ENCODE peak calls at places on chromosomes 16 and 17, in seven cellular contexts. One of them, this sample, is unnamed.

GRCh38 chr16:69567031-69567680 is 1.4 kb downstream of the NFAT5 start:
- DNase-seq in IMR-90: peak; percentile 33
- DNase-seq in stomach: no peak
- DNase-seq in sigmoid colon: no peak
- DNase-seq in upper lobe of left lung: no peak
- DNase-seq in ovary: no peak
- DNase-seq in lower leg skin: no peak
- DNase-seq in this sample: no peak

GRCh38 chr17:56699186-56699895 is 105.8 kb downstream of the NOG start:
- DNase-seq in IMR-90: peak; percentile 99
- DNase-seq in stomach: peak; percentile 32
- DNase-seq in sigmoid colon: peak; percentile 80
- DNase-seq in upper lobe of left lung: peak; percentile 85
- DNase-seq in ovary: no peak
- DNase-seq in lower leg skin: peak; percentile 48
- DNase-seq in this sample: no peak

GRCh38 chr16:89621698-89622409 is 8.4 kb downstream of the DPEP1 start:
- DNase-seq in IMR-90: no peak
- DNase-seq in stomach: no peak
- DNase-seq in sigmoid colon: no peak
- DNase-seq in upper lobe of left lung: no peak
- DNase-seq in ovary: no peak
- DNase-seq in lower leg skin: no peak
- DNase-seq in this sample: no peak

GRCh38 chr16:12685806-12686205 is 117.9 kb downstream of the CPPED1 start:
- DNase-seq in IMR-90: no peak
- DNase-seq in stomach: no peak
- DNase-seq in sigmoid colon: no peak
- DNase-seq in upper lobe of left lung: no peak
- DNase-seq in ovary: no peak
- DNase-seq in lower leg skin: no peak
- DNase-seq in this sample: no peak

GRCh38 chr16:8550728-8551387 is 39.5 kb downstream of the TMEM114 start:
- DNase-seq in IMR-90: no peak
- DNase-seq in stomach: peak; percentile 10
- DNase-seq in sigmoid colon: no peak
- DNase-seq in upper lobe of left lung: no peak
- DNase-seq in ovary: no peak
- DNase-seq in lower leg skin: no peak
- DNase-seq in this sample: no peak

GRCh38 chr17:83109793-83110645 is 30.6 kb downstream of the METRNL start:
- DNase-seq in IMR-90: peak; percentile 97
- DNase-seq in stomach: peak; percentile 89
- DNase-seq in sigmoid colon: peak; percentile 96
- DNase-seq in upper lobe of left lung: peak; percentile 90
- DNase-seq in ovary: peak; percentile 77
- DNase-seq in lower leg skin: peak; percentile 89
- DNase-seq in this sample: no peak

GRCh38 chr16:24930440-24930839 is 84.7 kb downstream of the SLC5A11 start:
- DNase-seq in IMR-90: no peak
- DNase-seq in stomach: no peak
- DNase-seq in sigmoid colon: no peak
- DNase-seq in upper lobe of left lung: no peak
- DNase-seq in ovary: no peak
- DNase-seq in lower leg skin: no peak
- DNase-seq in this sample: no peak

GRCh38 chr17:42670199-42670924 is 6.4 kb downstream of the PLEKHH3 start:
- DNase-seq in IMR-90: no peak
- DNase-seq in stomach: no peak
- DNase-seq in sigmoid colon: no peak
- DNase-seq in upper lobe of left lung: peak; percentile 90
- DNase-seq in ovary: no peak
- DNase-seq in lower leg skin: no peak
- DNase-seq in this sample: peak; percentile 78

GRCh38 chr17:81690066-81690465 is 6.3 kb downstream of the HGS start:
- DNase-seq in IMR-90: no peak
- DNase-seq in stomach: no peak
- DNase-seq in sigmoid colon: no peak
- DNase-seq in upper lobe of left lung: no peak
- DNase-seq in ovary: no peak
- DNase-seq in lower leg skin: no peak
- DNase-seq in this sample: no peak

GRCh38 chr17:82114872-82115271 is 16.8 kb upstream of the FASN start:
- DNase-seq in IMR-90: no peak
- DNase-seq in stomach: no peak
- DNase-seq in sigmoid colon: no peak
- DNase-seq in upper lobe of left lung: no peak
- DNase-seq in ovary: no peak
- DNase-seq in lower leg skin: no peak
- DNase-seq in this sample: no peak

GRCh38 chr17:48814504-48814903 is 2.5 kb downstream of the TTLL6 start:
- DNase-seq in IMR-90: peak; percentile 37
- DNase-seq in stomach: peak; percentile 61
- DNase-seq in sigmoid colon: no peak
- DNase-seq in upper lobe of left lung: no peak
- DNase-seq in ovary: peak; percentile 50
- DNase-seq in lower leg skin: no peak
- DNase-seq in this sample: peak; percentile 56

GRCh38 chr16:48426244-48427135 is 41.3 kb upstream of the SIAH1 start:
- DNase-seq in IMR-90: peak; percentile 32
- DNase-seq in stomach: no peak
- DNase-seq in sigmoid colon: no peak
- DNase-seq in upper lobe of left lung: no peak
- DNase-seq in ovary: no peak
- DNase-seq in lower leg skin: no peak
- DNase-seq in this sample: no peak

GRCh38 chr16:84851192-84852127 is 31.7 kb downstream of the CRISPLD2 start:
- DNase-seq in IMR-90: peak; percentile 98
- DNase-seq in stomach: peak; percentile 37
- DNase-seq in sigmoid colon: no peak
- DNase-seq in upper lobe of left lung: peak; percentile 85
- DNase-seq in ovary: no peak
- DNase-seq in lower leg skin: no peak
- DNase-seq in this sample: no peak

DNA sequence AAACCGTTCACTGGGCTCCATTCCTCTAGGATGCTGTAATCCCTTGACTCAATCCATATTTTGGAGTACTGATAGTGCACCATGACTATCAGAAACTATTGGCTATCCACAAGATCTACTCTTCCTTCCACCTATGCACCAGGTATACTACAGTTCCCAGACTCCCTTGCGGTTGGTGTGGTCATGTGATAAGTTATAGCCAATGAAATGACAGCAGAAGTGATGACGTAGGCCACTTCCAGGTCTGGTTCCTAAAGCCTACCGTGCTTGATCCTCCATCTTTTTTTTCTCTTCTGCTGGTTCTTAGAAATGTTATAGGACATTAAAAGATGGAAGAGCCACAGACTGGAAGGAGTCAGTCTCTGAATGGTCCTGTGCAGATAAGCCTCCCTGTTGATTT is 278.8 kb upstream of the C16orf82 start:
- DNase-seq in IMR-90: no peak
- DNase-seq in stomach: no peak
- DNase-seq in sigmoid colon: no peak
- DNase-seq in upper lobe of left lung: no peak
- DNase-seq in ovary: no peak
- DNase-seq in lower leg skin: no peak
- DNase-seq in this sample: no peak
- TF ChIP-seq POLR2A in IMR-90: no peak
- TF ChIP-seq POLR2A in stomach: no peak
- TF ChIP-seq POLR2A in sigmoid colon: no peak
- TF ChIP-seq POLR2A in upper lobe of left lung: no peak
- TF ChIP-seq POLR2A in ovary: no peak
- TF ChIP-seq POLR2A in lower leg skin: no peak
- TF ChIP-seq POLR2A in this sample: no peak

DNA sequence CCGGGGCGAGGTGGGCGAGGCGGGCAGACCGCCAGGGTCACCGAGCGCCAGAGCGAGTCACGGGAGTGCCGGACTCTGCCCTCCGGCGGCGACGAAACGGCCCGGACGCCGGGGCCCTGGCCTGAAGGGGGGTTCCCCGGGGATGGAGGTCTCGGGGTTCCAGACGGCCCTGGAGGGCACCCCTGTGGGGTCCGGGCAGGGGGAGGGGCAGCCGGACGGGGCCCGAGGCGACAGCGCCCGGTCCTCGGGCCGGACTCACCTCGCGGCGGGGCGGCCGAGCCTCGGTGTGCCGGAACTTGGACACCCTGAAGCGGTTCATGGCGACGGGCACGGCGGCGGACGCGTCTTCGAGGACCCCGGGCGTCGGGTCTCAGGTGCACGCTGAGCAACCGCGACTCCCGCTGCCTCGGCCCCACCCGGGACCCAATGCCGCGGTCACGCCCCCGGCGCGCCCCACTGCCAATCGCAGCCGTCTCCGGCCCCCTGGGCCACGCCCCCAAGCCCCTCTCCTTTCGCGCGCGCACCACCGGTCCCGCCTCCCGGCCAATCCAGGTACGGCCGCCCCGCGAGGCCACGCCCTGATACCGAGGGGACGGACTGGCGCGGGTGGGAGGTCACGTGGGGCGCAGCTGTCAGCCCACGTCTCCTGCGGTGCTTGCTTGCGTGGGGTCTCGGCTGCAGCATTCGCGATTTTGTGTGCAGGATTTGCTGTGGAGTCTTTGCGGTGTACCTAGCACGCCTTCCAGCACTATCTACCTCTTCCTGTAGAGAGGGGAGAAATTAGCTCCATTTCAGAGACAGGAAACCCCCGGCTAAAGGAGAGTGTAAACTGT is at the start of gene CORO7:
- DNase-seq in IMR-90: peak; percentile 76
- DNase-seq in stomach: peak; percentile 98
- DNase-seq in sigmoid colon: peak; percentile 98
- DNase-seq in upper lobe of left lung: peak; percentile 100
- DNase-seq in ovary: peak; percentile 94
- DNase-seq in lower leg skin: peak; percentile 95
- DNase-seq in this sample: peak; percentile 93
- TF ChIP-seq POLR2A in IMR-90: peak; percentile 61
- TF ChIP-seq POLR2A in stomach: peak; percentile 42
- TF ChIP-seq POLR2A in sigmoid colon: no peak
- TF ChIP-seq POLR2A in upper lobe of left lung: peak; percentile 67
- TF ChIP-seq POLR2A in ovary: peak; percentile 43
- TF ChIP-seq POLR2A in lower leg skin: no peak
- TF ChIP-seq POLR2A in this sample: peak; percentile 56

GRCh38 chr16:11255737-11256656 is at the start of gene SOCS1:
- DNase-seq in IMR-90: peak; percentile 84
- DNase-seq in stomach: peak; percentile 89
- DNase-seq in sigmoid colon: peak; percentile 92
- DNase-seq in upper lobe of left lung: peak; percentile 98
- DNase-seq in ovary: peak; percentile 88
- DNase-seq in lower leg skin: peak; percentile 80
- DNase-seq in this sample: peak; percentile 88
- TF ChIP-seq POLR2A in IMR-90: peak; percentile 99
- TF ChIP-seq POLR2A in stomach: no peak
- TF ChIP-seq POLR2A in sigmoid colon: peak; percentile 52
- TF ChIP-seq POLR2A in upper lobe of left lung: peak; percentile 96
- TF ChIP-seq POLR2A in ovary: peak; percentile 94
- TF ChIP-seq POLR2A in lower leg skin: no peak
- TF ChIP-seq POLR2A in this sample: peak; percentile 95

DNA sequence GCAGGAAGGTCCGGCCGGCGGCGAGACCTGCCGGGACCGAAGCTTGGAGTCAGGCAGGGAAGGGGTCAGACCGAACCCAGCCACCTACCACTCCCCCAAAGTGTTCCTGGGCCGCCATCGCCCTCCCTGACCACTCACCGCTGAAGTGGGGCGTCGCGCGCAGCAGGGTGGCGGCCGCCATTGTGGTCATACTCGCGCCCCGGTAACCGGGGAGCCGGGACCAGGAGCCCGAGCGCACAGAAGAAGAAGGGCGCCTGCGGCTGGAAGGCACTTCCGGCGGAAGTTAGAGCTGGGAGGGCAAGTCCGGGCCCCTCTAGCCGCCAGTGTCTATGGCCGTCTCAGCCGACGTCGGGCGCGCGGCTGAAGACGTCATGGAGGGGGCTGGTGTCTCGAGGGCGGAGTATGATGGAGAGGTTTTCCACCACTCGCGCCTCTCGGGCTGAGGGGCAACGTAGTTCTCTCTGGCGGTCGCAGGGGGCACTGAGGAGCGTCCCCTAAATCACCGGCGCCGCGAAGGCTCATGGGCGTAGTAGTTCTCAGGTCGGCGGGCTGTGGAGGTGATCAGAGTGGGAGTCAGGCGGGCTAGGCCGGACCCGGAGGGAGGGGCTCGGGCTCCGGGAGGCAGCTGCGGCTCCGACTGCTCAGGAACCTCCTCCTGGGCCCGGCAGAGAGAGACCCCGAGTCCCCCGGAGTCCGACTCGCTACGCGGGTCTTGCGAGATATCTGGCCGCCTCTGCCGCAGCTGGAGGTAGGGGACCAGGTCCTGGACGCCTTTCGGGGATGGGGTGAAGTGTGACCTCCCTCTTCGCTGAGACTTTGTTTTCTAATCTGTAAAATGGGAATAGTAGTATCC is at the start of gene TUFM:
- DNase-seq in IMR-90: peak; percentile 98
- DNase-seq in stomach: peak; percentile 96
- DNase-seq in sigmoid colon: peak; percentile 99
- DNase-seq in upper lobe of left lung: peak; percentile 97
- DNase-seq in ovary: peak; percentile 97
- DNase-seq in lower leg skin: peak; percentile 97
- DNase-seq in this sample: peak; percentile 96
- TF ChIP-seq POLR2A in IMR-90: peak; percentile 61
- TF ChIP-seq POLR2A in stomach: peak; percentile 6
- TF ChIP-seq POLR2A in sigmoid colon: peak; percentile 63
- TF ChIP-seq POLR2A in upper lobe of left lung: peak; percentile 16
- TF ChIP-seq POLR2A in ovary: peak; percentile 22
- TF ChIP-seq POLR2A in lower leg skin: no peak
- TF ChIP-seq POLR2A in this sample: peak; percentile 77

DNA sequence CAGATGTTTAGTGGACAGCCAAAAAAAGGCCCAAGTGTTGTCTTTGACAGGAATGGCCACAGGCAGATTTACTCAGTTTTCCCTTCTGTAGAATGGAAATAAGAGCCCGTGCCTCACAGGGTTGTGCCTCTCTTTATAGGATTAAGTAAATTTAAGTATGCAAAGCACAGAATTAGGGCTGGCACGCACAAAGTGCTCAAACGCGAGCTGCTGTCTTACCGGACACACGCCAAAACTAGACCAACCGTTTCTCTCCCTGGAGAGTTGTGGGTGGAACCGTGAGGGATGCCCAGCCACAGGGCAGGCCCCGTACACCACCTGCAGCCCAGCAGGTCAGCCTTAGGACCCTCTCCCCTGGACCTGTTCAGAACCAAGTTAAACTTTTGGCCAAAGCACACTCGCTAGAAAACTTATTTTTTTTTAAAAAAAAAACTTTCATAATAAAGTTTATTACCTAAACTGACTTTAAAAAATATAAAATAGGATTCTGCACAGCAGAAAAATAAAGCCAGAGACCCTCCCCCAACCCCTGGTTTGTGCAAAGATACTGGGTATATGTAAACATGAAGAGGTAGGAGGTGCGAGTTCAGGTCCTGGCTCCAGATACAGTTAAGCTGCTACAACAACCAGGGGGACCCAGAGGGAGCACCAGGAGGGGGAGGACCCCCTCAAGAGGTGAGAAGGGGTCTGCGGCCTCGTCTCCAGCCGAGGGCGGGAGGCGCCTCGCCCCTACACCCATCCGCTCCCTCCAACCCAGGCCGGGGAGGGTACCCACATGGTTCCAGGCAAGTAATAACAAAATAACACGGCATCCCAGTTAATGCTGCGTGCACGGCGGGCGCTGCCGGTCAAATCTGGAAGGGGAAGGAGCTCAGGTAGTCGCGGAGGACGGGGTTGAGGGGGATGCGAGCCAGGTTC is 1.8 kb downstream of the SOCS1 start:
- DNase-seq in IMR-90: peak; percentile 16
- DNase-seq in stomach: no peak
- DNase-seq in sigmoid colon: no peak
- DNase-seq in upper lobe of left lung: peak; percentile 27
- DNase-seq in ovary: no peak
- DNase-seq in lower leg skin: no peak
- DNase-seq in this sample: no peak
- TF ChIP-seq POLR2A in IMR-90: no peak
- TF ChIP-seq POLR2A in stomach: no peak
- TF ChIP-seq POLR2A in sigmoid colon: no peak
- TF ChIP-seq POLR2A in upper lobe of left lung: no peak
- TF ChIP-seq POLR2A in ovary: no peak
- TF ChIP-seq POLR2A in lower leg skin: no peak
- TF ChIP-seq POLR2A in this sample: peak; percentile 18